ENCODE peak calls at places on chromosomes 3 and 15, in five cellular contexts. B is PC-3, P is right atrium auricular region, E is DND-41, F is neural progenitor cell. U is an unnamed sample.

GRCh38 chr3:150253622-150254021 is 154.5 kb upstream of the TSC22D2 start:
- DNase-seq in F (no peak), E (no peak), B (peak; percentile 49), P (no peak), U (no peak)

GRCh38 chr3:196111939-196112386 is 30.1 kb upstream of the TFRC start:
- DNase-seq in B (no peak), E (no peak), F (no peak), P (no peak), U (no peak)

GRCh38 chr3:4721511-4721911 is 228.4 kb downstream of the ITPR1 start:
- DNase-seq in E (no peak), P (no peak), B (peak; percentile 50), F (no peak), U (no peak)

GRCh38 chr15:80059786-80060489 is 462 bp downstream of the ZFAND6 start:
- DNase-seq in E (no peak), B (peak; percentile 51), P (no peak), F (peak; percentile 90), U (peak; percentile 71)

GRCh38 chr15:65645392-65645791 is 23.7 kb downstream of the SLC24A1 start:
- DNase-seq in B (no peak), P (no peak), F (no peak), E (no peak), U (no peak)

GRCh38 chr3:38562467-38562925 is 66.4 kb downstream of the EXOG start:
- DNase-seq in P (no peak), F (no peak), B (no peak), E (no peak), U (no peak)

GRCh38 chr15:34297059-34297458 is 40.5 kb downstream of the SLC12A6 start:
- DNase-seq in B (peak; percentile 62), F (no peak), P (no peak), E (no peak), U (no peak)

GRCh38 chr3:186046838-186047237 is 62.1 kb downstream of the ETV5 start:
- DNase-seq in F (no peak), P (no peak), B (no peak), E (no peak), U (no peak)

GRCh38 chr3:14915636-14916222 is 31.7 kb upstream of the NR2C2 start:
- DNase-seq in P (no peak), B (no peak), F (no peak), E (peak; percentile 64), U (no peak)

GRCh38 chr3:185065059-185065458 is 87.8 kb downstream of the C3orf70 start:
- DNase-seq in E (no peak), B (no peak), P (no peak), F (no peak), U (no peak)

GRCh38 chr3:39147711-39148115 is 5.7 kb downstream of the CSRNP1 start:
- DNase-seq in B (peak; percentile 45), F (no peak), E (peak; percentile 77), P (peak; percentile 70), U (no peak)

GRCh38 chr3:21934576-21934975 is 183.6 kb upstream of the ZNF385D start:
- DNase-seq in F (no peak), E (no peak), B (no peak), P (no peak), U (no peak)

GRCh38 chr15:63950911-63951481 is 95.3 kb downstream of the DAPK2 start:
- DNase-seq in B (peak; percentile 75), F (no peak), E (no peak), P (peak; percentile 49), U (no peak)

GRCh38 chr15:85651551-85651950 is 143.2 kb downstream of the KLHL25 start:
- DNase-seq in B (no peak), F (no peak), P (no peak), E (no peak), U (no peak)

GRCh38 chr3:151578495-151578894 is 117.6 kb upstream of the IGSF10 start:
- DNase-seq in F (no peak), B (peak; percentile 22), P (no peak), E (no peak), U (no peak)

GRCh38 chr3:141767062-141767461 is 3.9 kb downstream of the GRK7 start:
- DNase-seq in F (no peak), P (no peak), E (no peak), B (no peak), U (no peak)

GRCh38 chr15:81029416-81030367 is 29.0 kb downstream of the TLNRD1 start:
- DNase-seq in F (no peak), P (no peak), B (peak; percentile 52), E (no peak), U (no peak)

GRCh38 chr3:142999881-143000280 is 1.5 kb upstream of the U2SURP start:
- DNase-seq in P (no peak), B (peak; percentile 36), E (no peak), F (peak; percentile 16), U (no peak)

GRCh38 chr15:39920510-39921273 is 626 bp upstream of the GPR176 start:
- DNase-seq in E (no peak), B (peak; percentile 80), F (peak; percentile 90), P (peak; percentile 69), U (peak; percentile 71)

GRCh38 chr3:60053518-60054265 is 1003.9 kb upstream of the CFAP20DC start:
- DNase-seq in E (peak; percentile 49), P (no peak), F (no peak), B (peak; percentile 18), U (no peak)

GRCh38 chr15:78284758-78285157 is 14.7 kb downstream of the SKIC8 start:
- DNase-seq in F (peak; percentile 42), B (no peak), P (no peak), E (no peak), U (no peak)

GRCh38 chr15:78360426-78360825 is 20.3 kb downstream of the CRABP1 start:
- DNase-seq in F (peak; percentile 29), P (no peak), B (no peak), E (no peak), U (no peak)

GRCh38 chr3:32290619-32291018 is 52.1 kb downstream of the CMTM8 start:
- DNase-seq in E (no peak), F (no peak), B (no peak), P (no peak), U (no peak)

GRCh38 chr3:125318859-125319258 is 56.3 kb downstream of the ZNF148 start:
- DNase-seq in F (peak; percentile 15), B (no peak), E (no peak), P (no peak), U (no peak)
- H3K27ac ChIP-seq in F (peak overlapping the region; percentile 84), B (peak overlapping the region; percentile 90), E (no peak overlapping the region), P (no peak overlapping the region), U (no peak overlapping the region)

DNA sequence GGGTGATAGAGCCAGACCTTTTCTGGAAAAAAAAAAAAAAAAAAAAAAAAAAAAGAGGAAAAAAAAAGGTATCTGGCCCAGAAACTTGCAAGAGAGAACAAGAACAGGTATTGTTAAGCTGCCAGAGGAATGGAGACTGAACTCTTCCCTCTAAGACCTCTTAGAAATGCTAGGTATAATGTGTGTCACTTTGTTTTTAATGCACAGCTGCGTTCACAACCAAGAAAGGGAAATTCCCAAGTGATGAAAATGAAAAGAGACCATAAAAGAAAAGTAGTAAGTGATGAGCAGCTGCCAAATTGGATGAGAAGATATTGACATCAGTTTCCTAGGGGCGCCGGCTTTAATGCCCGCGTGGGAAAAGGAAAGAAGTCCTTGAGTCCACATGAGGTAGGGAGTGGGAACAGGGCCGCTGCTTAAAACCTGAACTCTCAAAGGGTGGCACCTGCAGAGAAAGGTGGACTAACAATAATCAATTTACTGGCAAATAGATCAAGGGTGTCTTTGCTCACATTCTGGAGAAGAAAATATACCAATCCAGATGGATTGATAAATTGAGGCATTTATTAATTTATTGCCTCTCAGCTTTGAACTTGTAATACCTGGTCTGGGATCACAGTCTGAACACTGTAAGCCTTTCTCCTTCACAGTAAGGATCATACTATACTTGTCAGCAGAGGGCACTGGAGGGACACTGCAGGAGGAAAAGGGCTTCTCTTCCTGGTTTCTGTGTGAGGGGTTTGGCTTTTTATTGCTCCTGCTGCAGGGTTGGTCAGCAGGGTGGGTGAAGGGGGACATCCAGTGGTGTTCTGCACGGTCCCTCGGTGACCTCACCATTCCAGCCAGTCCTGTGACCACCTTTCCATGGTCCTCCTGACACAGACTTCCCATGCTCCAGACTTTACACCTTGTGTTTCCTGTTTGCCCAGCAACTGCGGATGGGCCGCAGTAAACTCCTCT is 131.6 kb downstream of the AQP9 start:
- DNase-seq in E (peak; percentile 58), B (peak; percentile 72), F (peak; percentile 80), P (no peak), U (no peak)
- TF ChIP-seq CTCF in E (peak; percentile 80), B (peak; percentile 86), F (peak; percentile 79), P (peak; percentile 26), U (peak; percentile 58)

DNA sequence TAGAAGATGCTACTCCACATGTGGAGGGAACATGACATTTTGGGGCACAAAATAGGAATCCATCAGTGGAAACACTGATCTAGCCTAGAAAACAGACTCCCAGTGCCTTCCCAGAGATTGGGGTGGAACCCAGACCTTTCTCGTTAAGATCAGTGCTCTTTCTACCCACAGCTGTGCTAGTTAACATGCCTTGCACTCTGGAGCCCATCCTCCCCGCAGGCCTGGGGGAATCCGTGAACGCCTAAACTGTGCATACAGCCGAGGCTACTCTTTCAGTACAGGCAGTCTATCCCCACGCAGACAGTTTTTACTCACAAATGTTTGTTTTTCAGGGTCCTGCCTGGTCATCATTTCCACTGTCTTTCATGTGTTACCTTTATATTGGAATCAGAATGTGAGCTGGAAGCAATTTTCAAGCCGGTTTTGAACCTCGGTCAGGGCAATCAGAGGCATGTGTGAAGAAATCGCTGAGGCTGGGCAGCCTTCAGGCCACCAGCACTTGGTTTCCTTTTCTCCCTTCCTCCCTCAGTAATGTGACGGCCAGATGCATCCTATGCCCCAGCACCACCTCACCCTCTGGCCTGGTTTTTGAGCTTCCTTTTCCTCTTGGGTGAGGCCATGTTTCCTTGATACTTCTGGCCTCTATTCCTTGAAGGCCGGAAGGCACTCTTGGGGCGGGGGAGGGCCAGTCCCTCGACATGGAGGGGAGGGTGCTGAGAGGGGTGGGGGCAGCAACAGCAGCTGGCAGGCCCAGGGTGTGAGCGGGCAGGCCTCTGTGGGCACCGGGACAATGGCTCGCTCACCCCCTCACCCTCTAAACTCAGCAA is 123.6 kb upstream of the GALNT15 start:
- DNase-seq in B (no peak), P (no peak), F (no peak), E (no peak), U (no peak)
- H3K27ac ChIP-seq in B (no peak overlapping the region), P (peak overlapping the region; percentile 66), F (no peak overlapping the region), E (no peak overlapping the region), U (no peak overlapping the region)

DNA sequence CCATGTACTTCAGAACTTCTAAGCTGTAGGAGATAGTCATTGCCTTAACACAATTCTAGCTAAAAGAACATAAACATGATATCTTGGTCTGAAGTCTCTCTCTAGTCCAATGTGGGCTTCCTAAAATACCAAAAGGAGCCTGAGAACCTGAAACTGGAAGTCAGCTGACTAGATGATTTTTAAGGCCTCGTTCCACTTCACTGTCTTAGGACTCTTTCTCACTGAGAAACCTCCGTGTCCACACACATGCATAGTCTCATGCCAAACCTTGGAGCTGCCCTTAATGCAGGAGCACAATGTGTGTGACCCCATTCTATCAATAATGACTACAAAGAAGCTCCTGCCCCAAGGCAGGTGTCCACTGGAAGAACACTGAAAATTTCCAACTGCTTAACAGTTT is 87.7 kb downstream of the ETFA start:
- DNase-seq in B (no peak), E (no peak), F (no peak), P (no peak), U (no peak)
- TF ChIP-seq CTCF in B (no peak), E (no peak), F (no peak), P (no peak), U (no peak)

DNA sequence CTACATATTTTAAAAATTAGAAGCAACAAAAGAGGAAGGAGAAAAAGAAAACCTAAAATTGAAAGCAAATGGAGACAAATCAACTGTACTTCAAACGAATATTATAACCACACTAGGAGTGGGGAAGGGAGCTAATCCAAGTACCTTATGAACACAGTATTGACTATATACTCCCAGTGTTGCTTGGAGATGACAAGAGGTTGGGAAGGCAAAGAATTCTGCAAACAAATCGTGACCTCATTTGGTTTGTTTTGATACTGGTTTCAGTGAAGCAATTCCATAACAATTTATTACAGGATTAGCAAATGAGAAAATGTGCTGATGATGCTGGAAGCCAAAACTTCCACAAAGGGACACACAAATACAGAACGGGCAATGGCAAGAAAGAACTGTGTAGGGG is 268.1 kb downstream of the ULK4 start:
- DNase-seq in E (no peak), F (no peak), P (no peak), B (no peak), U (no peak)
- H3K27ac ChIP-seq in E (no peak overlapping the region), F (no peak overlapping the region), P (no peak overlapping the region), B (no peak overlapping the region), U (no peak overlapping the region)